ENCODE peak calls at places on chromosomes 4 and X, in six cellular contexts. K, G, L, U, C and N are unnamed samples.

GRCh38 chrX:145393702-145394235 is 146.5 kb downstream of the SPANXN1 start:
- DNase-seq in K (no peak), G (peak; percentile 11), L (peak; percentile 11), U (peak; percentile 1), C (no peak), N (no peak)

GRCh38 chrX:102154218-102154860 is 1.4 kb downstream of the BEX5 start:
- DNase-seq in K (no peak), G (peak; percentile 60), L (no peak), U (peak; percentile 4), C (no peak), N (peak; percentile 17)

GRCh38 chr4:140243345-140243753 is 89.4 kb upstream of the MAML3 start:
- DNase-seq in K (no peak), G (no peak), L (no peak), U (no peak), C (no peak), N (peak; percentile 86)

GRCh38 chr4:89586864-89587263 is 250.1 kb downstream of the SNCA start:
- DNase-seq in K (no peak), G (no peak), L (no peak), U (peak; percentile 41), C (no peak), N (peak; percentile 4)

GRCh38 chr4:133592591-133592990 is 443.5 kb downstream of the PCDH10 start:
- DNase-seq in K (no peak), G (no peak), L (peak; percentile 7), U (no peak), C (no peak), N (no peak)

GRCh38 chr4:4364061-4364460 is 22.8 kb upstream of the NSG1 start:
- DNase-seq in K (no peak), G (no peak), L (no peak), U (no peak), C (no peak), N (no peak)

GRCh38 chrX:45024501-45024900 is 151.5 kb downstream of the KDM6A start:
- DNase-seq in K (no peak), G (no peak), L (no peak), U (no peak), C (no peak), N (no peak)

GRCh38 chrX:26466387-26466786 is 250.4 kb downstream of the MAGEB5 start:
- DNase-seq in K (no peak), G (no peak), L (no peak), U (no peak), C (no peak), N (no peak)

GRCh38 chrX:20237864-20238263 is 28.8 kb downstream of the RPS6KA3 start:
- DNase-seq in K (no peak), G (no peak), L (no peak), U (peak; percentile 58), C (no peak), N (no peak)

GRCh38 chrX:143768976-143769375 is 48.4 kb upstream of the SPANXN2 start:
- DNase-seq in K (no peak), G (no peak), L (no peak), U (peak; percentile 32), C (no peak), N (no peak)

GRCh38 chr4:2448589-2448988 is 20.3 kb upstream of the RNF4 start:
- DNase-seq in K (no peak), G (no peak), L (no peak), U (no peak), C (no peak), N (no peak)

GRCh38 chrX:113305496-113305895 is 464.9 kb upstream of the AMOT start:
- DNase-seq in K (no peak), G (no peak), L (no peak), U (peak; percentile 43), C (no peak), N (no peak)

GRCh38 chr4:70518716-70519115 is 347 bp downstream of the AMTN start:
- DNase-seq in K (no peak), G (no peak), L (no peak), U (peak; percentile 64), C (no peak), N (peak; percentile 3)

GRCh38 chr4:168077726-168078239 is 14.6 kb upstream of the ANXA10 start:
- DNase-seq in K (no peak), G (no peak), L (no peak), U (no peak), C (no peak), N (no peak)

GRCh38 chrX:155535866-155536265 is 76.9 kb downstream of the TMLHE start:
- DNase-seq in K (no peak), G (no peak), L (no peak), U (peak; percentile 45), C (no peak), N (no peak)

GRCh38 chr4:83231620-83232056 is 53.0 kb downstream of the COQ2 start:
- DNase-seq in K (no peak), G (no peak), L (no peak), U (peak; percentile 76), C (no peak), N (no peak)

GRCh38 chr4:113979973-113980615 is 647 bp upstream of the ARSJ start:
- DNase-seq in K (no peak), G (no peak), L (peak; percentile 39), U (peak; percentile 44), C (no peak), N (no peak)

GRCh38 chr4:20284990-20285389 is 33.3 kb downstream of the SLIT2 start:
- DNase-seq in K (no peak), G (no peak), L (no peak), U (peak; percentile 55), C (no peak), N (no peak)

GRCh38 chr4:169407217-169407845 is 136.6 kb upstream of the SH3RF1 start:
- DNase-seq in K (no peak), G (no peak), L (no peak), U (no peak), C (no peak), N (no peak)

GRCh38 chr4:43048570-43048969 is 156.1 kb downstream of the GRXCR1 start:
- DNase-seq in K (no peak), G (peak; percentile 5), L (peak; percentile 5), U (peak; percentile 3), C (no peak), N (no peak)

GRCh38 chrX:56975611-56976010 is 19.7 kb downstream of the SPIN3 start:
- DNase-seq in K (no peak), G (no peak), L (no peak), U (no peak), C (no peak), N (no peak)

GRCh38 chrX:101022020-101022419 is 29.9 kb downstream of the TRMT2B start:
- DNase-seq in K (no peak), G (no peak), L (no peak), U (no peak), C (no peak), N (no peak)

GRCh38 chr4:126939401-126939800 is 693.4 kb upstream of the INTU start:
- DNase-seq in K (peak; percentile 32), G (no peak), L (no peak), U (peak; percentile 64), C (no peak), N (no peak)

GRCh38 chr4:8191136-8191747 is 7.8 kb upstream of the SH3TC1 start:
- DNase-seq in K (no peak), G (no peak), L (peak; percentile 16), U (peak; percentile 83), C (no peak), N (no peak)

GRCh38 chrX:153477039-153477438 is 6.7 kb upstream of the HAUS7 start:
- DNase-seq in K (no peak), G (no peak), L (no peak), U (peak; percentile 51), C (no peak), N (no peak)

GRCh38 chrX:17822351-17822750 is 38.7 kb downstream of the RAI2 start:
- DNase-seq in K (no peak), G (no peak), L (no peak), U (peak; percentile 6), C (no peak), N (no peak)

GRCh38 chrX:28015993-28016392 is 34.7 kb upstream of the DCAF8L1 start:
- DNase-seq in K (no peak), G (no peak), L (no peak), U (no peak), C (peak; percentile 72), N (no peak)

GRCh38 chr4:164177186-164177585 is 576.7 kb upstream of the SMIM31 start:
- DNase-seq in K (no peak), G (no peak), L (no peak), U (no peak), C (no peak), N (no peak)

GRCh38 chr4:80610845-80611244 is 275.3 kb downstream of the CFAP299 start:
- DNase-seq in K (peak; percentile 7), G (peak; percentile 13), L (no peak), U (peak; percentile 47), C (no peak), N (peak; percentile 84)

GRCh38 chr4:56468097-56468422 is 643 bp downstream of the SRP72 start:
- DNase-seq in K (no peak), G (peak; percentile 55), L (peak; percentile 60), U (peak; percentile 63), C (no peak), N (peak; percentile 73)

GRCh38 chr4:65344278-65344825 is 325.9 kb downstream of the EPHA5 start:
- DNase-seq in K (no peak), G (no peak), L (no peak), U (no peak), C (no peak), N (no peak)

GRCh38 chr4:121155893-121156292 is 8.2 kb downstream of the TNIP3 start:
- DNase-seq in K (peak; percentile 54), G (no peak), L (no peak), U (peak; percentile 88), C (no peak), N (no peak)

GRCh38 chr4:118352843-118353373 is at the start of gene PRSS12:
- DNase-seq in K (peak; percentile 41), G (peak; percentile 83), L (peak; percentile 89), U (peak; percentile 88), C (peak; percentile 94), N (peak; percentile 34)

GRCh38 chrX:45508459-45508858 is 307.8 kb upstream of the DIPK2B start:
- DNase-seq in K (no peak), G (no peak), L (no peak), U (peak; percentile 53), C (no peak), N (no peak)